ENCODE peak calls at places on chromosome 20, in six cellular contexts. O is spleen, M is esophagus muscularis mucosa, K is heart left ventricle, C is K562, U is transverse colon. S is an unnamed sample.

GRCh38 chr20:53685070-53685595 is 91.5 kb upstream of the ZNF217 start:
- DNase-seq in O (no peak), M (no peak), K (no peak), C (no peak), U (no peak), S (no peak)

GRCh38 chr20:17657079-17657825 is 24.8 kb downstream of the RRBP1 start:
- DNase-seq in O (peak; percentile 36), M (no peak), K (no peak), C (no peak), U (no peak), S (peak; percentile 51)

GRCh38 chr20:13121840-13122515 is 99.1 kb upstream of the ISM1 start:
- DNase-seq in O (no peak), M (no peak), K (no peak), C (no peak), U (no peak), S (no peak)

GRCh38 chr20:49505518-49505917 is 23.1 kb upstream of the KCNB1 start:
- DNase-seq in O (no peak), M (no peak), K (peak; percentile 51), C (no peak), U (no peak), S (peak; percentile 52)

GRCh38 chr20:32006841-32007786 is 3.1 kb upstream of the CCM2L start:
- DNase-seq in O (peak; percentile 27), M (no peak), K (no peak), C (no peak), U (no peak), S (no peak)

GRCh38 chr20:14384411-14384810 is 47.0 kb upstream of the FLRT3 start:
- DNase-seq in O (no peak), M (no peak), K (no peak), C (no peak), U (no peak), S (no peak)

GRCh38 chr20:39048000-39048696 is 86.0 kb downstream of the DHX35 start:
- DNase-seq in O (peak; percentile 93), M (no peak), K (peak; percentile 87), C (peak; percentile 87), U (peak; percentile 82), S (peak; percentile 88)

GRCh38 chr20:32319100-32319499 is 39.0 kb upstream of the ASXL1 start:
- DNase-seq in O (peak; percentile 17), M (no peak), K (no peak), C (no peak), U (no peak), S (no peak)

GRCh38 chr20:46053416-46053815 is 24.4 kb downstream of the SLC12A5 start:
- DNase-seq in O (no peak), M (no peak), K (no peak), C (no peak), U (no peak), S (no peak)

GRCh38 chr20:22460231-22460630 is 124.1 kb downstream of the FOXA2 start:
- DNase-seq in O (no peak), M (no peak), K (no peak), C (no peak), U (no peak), S (no peak)

GRCh38 chr20:22217712-22218352 is 366.5 kb downstream of the FOXA2 start:
- DNase-seq in O (no peak), M (no peak), K (peak; percentile 51), C (no peak), U (no peak), S (no peak)

GRCh38 chr20:22974354-22974753 is 60.8 kb upstream of the SSTR4 start:
- DNase-seq in O (no peak), M (no peak), K (no peak), C (peak; percentile 54), U (peak; percentile 12), S (no peak)

GRCh38 chr20:32544260-32544722 is 40.8 kb downstream of the NOL4L start:
- DNase-seq in O (no peak), M (no peak), K (no peak), C (no peak), U (no peak), S (no peak)

GRCh38 chr20:36728986-36729385 is 16.9 kb downstream of the NDRG3 start:
- DNase-seq in O (no peak), M (no peak), K (no peak), C (no peak), U (no peak), S (no peak)
- TF ChIP-seq CTCF in O (no peak), M (no peak), K (no peak), C (peak; percentile 38), U (no peak), S (no peak)

DNA sequence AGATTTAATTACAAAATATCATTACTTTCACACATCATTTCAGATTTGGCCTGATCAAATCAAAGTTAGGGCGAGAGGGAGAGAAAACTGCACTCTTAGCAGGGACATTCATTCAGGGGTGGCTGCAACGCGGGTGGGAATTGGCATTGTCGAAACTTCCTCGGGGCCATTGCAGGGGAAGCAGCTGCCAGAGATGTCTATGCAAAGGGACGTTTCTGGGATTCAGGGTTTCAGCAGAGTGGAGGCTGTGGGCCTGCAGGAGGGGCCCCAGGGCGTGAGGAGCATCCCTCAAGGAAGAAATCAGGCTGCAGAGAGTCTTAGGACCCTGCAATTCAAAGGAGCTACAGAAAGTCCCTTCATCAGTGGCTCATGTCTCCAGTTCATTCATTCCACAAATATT is 76.4 kb upstream of the TOP1 start:
- DNase-seq in O (no peak), M (peak; percentile 74), K (no peak), C (no peak), U (no peak), S (no peak)
- TF ChIP-seq POLR2A in O (no peak), M (no peak), K (no peak), C (no peak), U (no peak), S (no peak)

GRCh38 chr20:59253779-59254319 is 46.6 kb upstream of the EDN3 start:
- DNase-seq in O (no peak), M (no peak), K (no peak), C (no peak), U (peak; percentile 12), S (no peak)

GRCh38 chr20:59255256-59255655 is 45.2 kb upstream of the EDN3 start:
- DNase-seq in O (no peak), M (no peak), K (no peak), C (no peak), U (no peak), S (no peak)

GRCh38 chr20:59258103-59258705 is 42.2 kb upstream of the EDN3 start:
- DNase-seq in O (no peak), M (no peak), K (no peak), C (no peak), U (no peak), S (no peak)

GRCh38 chr20:59250293-59250692 is 50.1 kb upstream of the EDN3 start:
- DNase-seq in O (no peak), M (no peak), K (no peak), C (no peak), U (no peak), S (no peak)

GRCh38 chr20:59253325-59253724 is 47.1 kb upstream of the EDN3 start:
- DNase-seq in O (no peak), M (no peak), K (no peak), C (no peak), U (no peak), S (no peak)
- H3K4me3 ChIP-seq in O (no peak overlapping the region), M (no peak overlapping the region), K (no peak overlapping the region), C (no peak overlapping the region), U (no peak overlapping the region), S (no peak overlapping the region)

DNA sequence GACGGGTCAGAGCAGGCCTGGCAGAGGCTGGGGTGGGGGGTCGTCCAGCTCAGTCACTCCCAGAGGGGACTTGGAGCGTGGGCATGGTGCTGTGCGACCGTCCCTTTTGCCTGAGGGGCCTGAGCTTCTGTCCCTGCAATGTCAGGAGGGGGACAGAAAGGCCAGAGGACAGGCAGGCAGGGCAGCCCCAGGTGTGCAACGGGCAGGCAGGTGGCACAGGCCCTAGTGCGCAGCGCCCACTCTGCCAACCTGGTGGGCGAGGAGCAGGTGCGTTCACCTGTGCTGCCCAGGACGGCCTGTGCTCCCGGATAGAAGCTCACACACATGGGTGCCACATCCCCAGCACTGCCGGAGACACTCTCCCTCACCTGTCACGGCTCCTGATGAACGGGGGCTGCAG is 78.7 kb upstream of the SLCO4A1 start:
- DNase-seq in O (no peak), M (no peak), K (no peak), C (no peak), U (no peak), S (no peak)
- TF ChIP-seq CTCF in O (no peak), M (no peak), K (no peak), C (no peak), U (no peak), S (no peak)

GRCh38 chr20:36467076-36467999 is 74.0 kb upstream of the MYL9 start:
- DNase-seq in O (peak; percentile 89), M (no peak), K (peak; percentile 79), C (no peak), U (peak; percentile 72), S (no peak)
- TF ChIP-seq POLR2A in O (no peak), M (no peak), K (no peak), C (no peak), U (no peak), S (no peak)

S was measured in testis.